ENCODE peak calls at places on chromosomes 6 and 20, in six cellular contexts. One of them, this sample, is unnamed. For H3K9me3, the result is how much of the 10 kb centered on the place peaks cover.

GRCh38 chr6:100592929-100593328 is 128.2 kb upstream of the SIM1 start:
- DNase-seq in heart right ventricle: no peak
- DNase-seq in lung: no peak
- DNase-seq in uterus: no peak
- DNase-seq in breast epithelium: no peak
- DNase-seq in ascending aorta: no peak
- DNase-seq in this sample: no peak

GRCh38 chr20:25461766-25462165 is 54.3 kb downstream of the GINS1 start:
- DNase-seq in heart right ventricle: no peak
- DNase-seq in lung: no peak
- DNase-seq in uterus: no peak
- DNase-seq in breast epithelium: no peak
- DNase-seq in ascending aorta: no peak
- DNase-seq in this sample: no peak

GRCh38 chr20:4534315-4534714 is 187.4 kb upstream of the PRND start:
- DNase-seq in heart right ventricle: no peak
- DNase-seq in lung: no peak
- DNase-seq in uterus: no peak
- DNase-seq in breast epithelium: no peak
- DNase-seq in ascending aorta: no peak
- DNase-seq in this sample: no peak

GRCh38 chr20:6000851-6001250 is 50.4 kb downstream of the MCM8 start:
- DNase-seq in heart right ventricle: no peak
- DNase-seq in lung: no peak
- DNase-seq in uterus: no peak
- DNase-seq in breast epithelium: no peak
- DNase-seq in ascending aorta: no peak
- DNase-seq in this sample: no peak

GRCh38 chr20:32164984-32165735 is 42.4 kb downstream of the PLAGL2 start:
- DNase-seq in heart right ventricle: no peak
- DNase-seq in lung: no peak
- DNase-seq in uterus: peak
- DNase-seq in breast epithelium: no peak
- DNase-seq in ascending aorta: no peak
- DNase-seq in this sample: no peak

GRCh38 chr6:6925391-6926164 is 182.2 kb upstream of the RREB1 start:
- DNase-seq in heart right ventricle: no peak
- DNase-seq in lung: no peak
- DNase-seq in uterus: no peak
- DNase-seq in breast epithelium: no peak
- DNase-seq in ascending aorta: no peak
- DNase-seq in this sample: no peak

GRCh38 chr6:155587817-155588216 is 132.2 kb upstream of the NOX3 start:
- DNase-seq in heart right ventricle: no peak
- DNase-seq in lung: no peak
- DNase-seq in uterus: no peak
- DNase-seq in breast epithelium: no peak
- DNase-seq in ascending aorta: no peak
- DNase-seq in this sample: no peak

GRCh38 chr6:19478992-19479391 is 358.2 kb upstream of the ID4 start:
- DNase-seq in heart right ventricle: no peak
- DNase-seq in lung: no peak
- DNase-seq in uterus: no peak
- DNase-seq in breast epithelium: no peak
- DNase-seq in ascending aorta: no peak
- DNase-seq in this sample: no peak

GRCh38 chr6:157376241-157376640 is 4.7 kb upstream of the ZDHHC14 start:
- DNase-seq in heart right ventricle: no peak
- DNase-seq in lung: no peak
- DNase-seq in uterus: no peak
- DNase-seq in breast epithelium: no peak
- DNase-seq in ascending aorta: no peak
- DNase-seq in this sample: no peak

GRCh38 chr6:71886184-71887005 is at the start of gene RIMS1:
- DNase-seq in heart right ventricle: peak
- DNase-seq in lung: no peak
- DNase-seq in uterus: no peak
- DNase-seq in breast epithelium: no peak
- DNase-seq in ascending aorta: no peak
- DNase-seq in this sample: no peak

GRCh38 chr6:52515219-52515960 is 61.5 kb downstream of the TRAM2 start:
- DNase-seq in heart right ventricle: no peak
- DNase-seq in lung: no peak
- DNase-seq in uterus: no peak
- DNase-seq in breast epithelium: no peak
- DNase-seq in ascending aorta: no peak
- DNase-seq in this sample: no peak

GRCh38 chr6:129235167-129236072 is 352.5 kb downstream of the LAMA2 start:
- DNase-seq in heart right ventricle: no peak
- DNase-seq in lung: no peak
- DNase-seq in uterus: no peak
- DNase-seq in breast epithelium: no peak
- DNase-seq in ascending aorta: no peak
- DNase-seq in this sample: no peak

GRCh38 chr6:159831373-159831679 is 31.2 kb downstream of the PNLDC1 start:
- DNase-seq in heart right ventricle: no peak
- DNase-seq in lung: no peak
- DNase-seq in uterus: no peak
- DNase-seq in breast epithelium: no peak
- DNase-seq in ascending aorta: no peak
- DNase-seq in this sample: no peak

GRCh38 chr6:159197251-159197650 is 28.1 kb downstream of the FNDC1 start:
- DNase-seq in heart right ventricle: no peak
- DNase-seq in lung: no peak
- DNase-seq in uterus: no peak
- DNase-seq in breast epithelium: no peak
- DNase-seq in ascending aorta: no peak
- DNase-seq in this sample: no peak

GRCh38 chr6:44054635-44055559 is 72.4 kb downstream of the MRPL14 start:
- DNase-seq in heart right ventricle: no peak
- DNase-seq in lung: no peak
- DNase-seq in uterus: no peak
- DNase-seq in breast epithelium: no peak
- DNase-seq in ascending aorta: no peak
- DNase-seq in this sample: no peak

GRCh38 chr20:25295386-25296093 is 47.7 kb downstream of the PYGB start:
- DNase-seq in heart right ventricle: peak
- DNase-seq in lung: no peak
- DNase-seq in uterus: no peak
- DNase-seq in breast epithelium: no peak
- DNase-seq in ascending aorta: peak
- DNase-seq in this sample: no peak

GRCh38 chr6:139124887-139125672 is 9.8 kb upstream of the HECA start:
- DNase-seq in heart right ventricle: peak
- DNase-seq in lung: peak
- DNase-seq in uterus: no peak
- DNase-seq in breast epithelium: no peak
- DNase-seq in ascending aorta: peak
- DNase-seq in this sample: peak

GRCh38 chr20:35708502-35708901 is 9.3 kb downstream of the ROMO1 start:
- DNase-seq in heart right ventricle: no peak
- DNase-seq in lung: no peak
- DNase-seq in uterus: no peak
- DNase-seq in breast epithelium: no peak
- DNase-seq in ascending aorta: no peak
- DNase-seq in this sample: no peak

GRCh38 chr20:25309395-25310267 is 61.7 kb downstream of the PYGB start:
- DNase-seq in heart right ventricle: no peak
- DNase-seq in lung: no peak
- DNase-seq in uterus: peak
- DNase-seq in breast epithelium: no peak
- DNase-seq in ascending aorta: peak
- DNase-seq in this sample: no peak

GRCh38 chr6:106546322-106547052 is 82.8 kb downstream of the RTN4IP1 start:
- DNase-seq in heart right ventricle: no peak
- DNase-seq in lung: no peak
- DNase-seq in uterus: no peak
- DNase-seq in breast epithelium: no peak
- DNase-seq in ascending aorta: peak
- DNase-seq in this sample: no peak

GRCh38 chr6:131023834-131024504 is 39.1 kb downstream of the EPB41L2 start:
- DNase-seq in heart right ventricle: no peak
- DNase-seq in lung: no peak
- DNase-seq in uterus: no peak
- DNase-seq in breast epithelium: no peak
- DNase-seq in ascending aorta: no peak
- DNase-seq in this sample: no peak

GRCh38 chr6:112626468-112627082 is 279.4 kb downstream of the RFPL4B start:
- DNase-seq in heart right ventricle: no peak
- DNase-seq in lung: no peak
- DNase-seq in uterus: no peak
- DNase-seq in breast epithelium: no peak
- DNase-seq in ascending aorta: no peak
- DNase-seq in this sample: no peak

GRCh38 chr6:144297498-144298166 is 12.5 kb downstream of the UTRN start:
- DNase-seq in heart right ventricle: no peak
- DNase-seq in lung: peak
- DNase-seq in uterus: no peak
- DNase-seq in breast epithelium: no peak
- DNase-seq in ascending aorta: no peak
- DNase-seq in this sample: no peak

GRCh38 chr6:21873562-21873961 is 280.0 kb downstream of the SOX4 start:
- DNase-seq in heart right ventricle: no peak
- DNase-seq in lung: no peak
- DNase-seq in uterus: peak
- DNase-seq in breast epithelium: no peak
- DNase-seq in ascending aorta: peak
- DNase-seq in this sample: no peak

GRCh38 chr6:87340230-87340629 is 4.4 kb upstream of the C6orf163 start:
- DNase-seq in heart right ventricle: no peak
- DNase-seq in lung: no peak
- DNase-seq in uterus: no peak
- DNase-seq in breast epithelium: no peak
- DNase-seq in ascending aorta: no peak
- DNase-seq in this sample: no peak

GRCh38 chr20:43398676-43399324 is 58.9 kb upstream of the SRSF6 start:
- DNase-seq in heart right ventricle: no peak
- DNase-seq in lung: no peak
- DNase-seq in uterus: no peak
- DNase-seq in breast epithelium: no peak
- DNase-seq in ascending aorta: no peak
- DNase-seq in this sample: no peak

DNA sequence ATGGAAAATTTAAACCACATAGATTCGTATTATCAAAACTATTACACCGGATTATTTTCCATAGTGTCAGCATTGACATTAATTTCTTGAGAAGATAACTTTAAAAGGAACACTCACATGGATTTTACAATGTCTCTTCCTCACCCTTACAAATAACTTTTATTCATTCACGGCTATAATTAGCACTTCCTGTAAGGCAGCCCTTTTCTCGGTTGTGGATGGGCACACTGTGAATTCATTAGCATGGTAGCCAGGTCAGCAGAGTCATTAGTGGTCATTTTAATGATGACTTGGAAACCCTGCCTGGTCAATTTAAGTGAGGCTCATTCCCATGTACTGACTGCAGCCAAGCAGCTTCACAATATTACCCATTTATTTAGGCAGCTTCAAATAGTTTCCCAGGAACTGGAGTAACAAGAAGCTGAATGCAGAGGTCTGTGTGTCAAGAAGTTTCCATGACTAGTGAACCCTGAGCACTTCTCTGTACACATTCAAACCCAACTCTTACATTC is 248.9 kb downstream of the KHDC1L start:
- DNase-seq in heart right ventricle: no peak
- DNase-seq in lung: no peak
- DNase-seq in uterus: no peak
- DNase-seq in breast epithelium: no peak
- DNase-seq in ascending aorta: no peak
- DNase-seq in this sample: no peak
- H3K27ac ChIP-seq in heart right ventricle: no peak
- H3K27ac ChIP-seq in lung: no peak
- H3K27ac ChIP-seq in uterus: no peak
- H3K27ac ChIP-seq in breast epithelium: no peak
- H3K27ac ChIP-seq in ascending aorta: no peak
- H3K27ac ChIP-seq in this sample: no peak

DNA sequence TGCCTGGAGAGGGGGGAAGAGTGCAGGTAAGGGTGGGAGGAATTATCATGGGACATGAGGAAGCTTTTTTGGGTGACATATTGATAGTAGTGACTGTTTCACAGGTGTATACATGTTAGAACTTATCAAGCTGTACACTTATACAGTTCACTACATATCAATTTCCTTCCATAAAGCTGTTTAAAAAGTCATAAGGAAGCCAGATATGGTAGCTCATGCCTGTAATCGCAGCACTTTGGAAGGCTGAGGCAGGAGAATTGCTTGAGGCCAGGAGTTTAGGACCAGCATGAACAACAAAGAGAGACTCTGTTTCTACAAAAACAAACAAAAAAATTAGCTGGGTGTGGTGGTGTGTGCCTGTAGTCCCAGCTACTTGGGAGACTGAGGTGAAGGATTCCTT is 21.7 kb downstream of the ZSCAN12 start:
- DNase-seq in heart right ventricle: no peak
- DNase-seq in lung: no peak
- DNase-seq in uterus: no peak
- DNase-seq in breast epithelium: no peak
- DNase-seq in ascending aorta: no peak
- DNase-seq in this sample: no peak
- TF ChIP-seq CTCF in heart right ventricle: no peak
- TF ChIP-seq CTCF in lung: no peak
- TF ChIP-seq CTCF in uterus: no peak
- TF ChIP-seq CTCF in breast epithelium: no peak
- TF ChIP-seq CTCF in ascending aorta: no peak
- TF ChIP-seq CTCF in this sample: no peak

DNA sequence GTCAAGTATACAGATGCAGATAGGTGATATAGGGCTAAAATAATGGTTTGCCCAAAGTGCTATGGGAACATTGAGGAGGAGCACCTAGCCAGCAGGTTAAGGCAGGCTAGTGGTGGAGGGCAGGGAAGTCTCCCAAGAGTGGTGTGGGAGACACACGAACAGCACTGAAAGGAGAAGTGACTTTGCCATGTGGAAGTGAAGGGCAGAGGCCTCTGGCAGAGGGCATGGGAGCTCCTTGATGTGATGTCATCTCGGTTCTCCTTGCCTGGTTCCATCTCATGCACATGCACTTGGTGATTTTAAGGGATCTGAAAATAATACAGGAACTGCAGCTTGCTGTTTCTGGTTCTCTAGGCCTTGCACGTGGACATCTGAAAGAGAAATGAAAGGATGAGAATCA is 4.7 kb upstream of the MAP3K4 start:
- DNase-seq in heart right ventricle: no peak
- DNase-seq in lung: no peak
- DNase-seq in uterus: no peak
- DNase-seq in breast epithelium: no peak
- DNase-seq in ascending aorta: no peak
- DNase-seq in this sample: no peak
- H3K9me3 ChIP-seq in heart right ventricle: under half
- H3K9me3 ChIP-seq in lung: under half
- H3K9me3 ChIP-seq in uterus: under half
- H3K9me3 ChIP-seq in breast epithelium: under half
- H3K9me3 ChIP-seq in ascending aorta: under half
- H3K9me3 ChIP-seq in this sample: under half

DNA sequence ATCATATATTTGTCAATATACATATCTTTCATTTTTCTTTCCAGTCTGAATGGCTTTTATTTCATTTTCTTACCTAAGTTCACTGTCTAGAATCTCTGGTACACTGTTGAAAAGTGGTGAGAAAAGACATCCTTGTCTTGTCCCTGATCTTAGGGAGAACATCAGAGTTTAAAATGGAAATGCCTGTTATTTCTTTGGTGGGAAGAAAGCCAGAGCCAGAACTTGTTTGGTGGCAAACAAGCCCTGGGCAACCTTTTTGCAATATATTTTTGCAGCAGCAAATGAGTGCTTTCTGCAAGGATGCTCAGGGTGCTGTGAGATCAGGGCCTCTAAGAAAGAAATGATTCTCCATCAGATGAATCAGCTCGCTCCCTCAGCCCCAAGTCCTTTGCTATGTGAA is 156.6 kb downstream of the RALGAPA2 start:
- DNase-seq in heart right ventricle: no peak
- DNase-seq in lung: no peak
- DNase-seq in uterus: no peak
- DNase-seq in breast epithelium: no peak
- DNase-seq in ascending aorta: no peak
- DNase-seq in this sample: no peak
- H3K27ac ChIP-seq in heart right ventricle: no peak
- H3K27ac ChIP-seq in lung: no peak
- H3K27ac ChIP-seq in uterus: no peak
- H3K27ac ChIP-seq in breast epithelium: no peak
- H3K27ac ChIP-seq in ascending aorta: no peak
- H3K27ac ChIP-seq in this sample: no peak

This sample was measured in CD4-positive, alpha-beta T cell.